ENCODE peak calls at places on chromosomes 7 and 10, in seven cellular contexts. One of them, this sample, is unnamed.

GRCh38 chr10:98045785-98046389 is 15.5 kb upstream of the CRTAC1 start:
- DNase-seq in GM12891: no peak
- DNase-seq in K562: peak; percentile 67
- DNase-seq in H1: peak; percentile 49
- DNase-seq in HepG2: peak; percentile 52
- DNase-seq in SK-N-SH: peak; percentile 72
- DNase-seq in GM12878: no peak
- DNase-seq in this sample: no peak

GRCh38 chr10:58638406-58638805 is 125.7 kb downstream of the BICC1 start:
- DNase-seq in GM12891: no peak
- DNase-seq in K562: no peak
- DNase-seq in H1: no peak
- DNase-seq in HepG2: no peak
- DNase-seq in SK-N-SH: no peak
- DNase-seq in GM12878: no peak
- DNase-seq in this sample: no peak

GRCh38 chr10:118041316-118041715 is 5.4 kb downstream of the RAB11FIP2 start:
- DNase-seq in GM12891: no peak
- DNase-seq in K562: no peak
- DNase-seq in H1: no peak
- DNase-seq in HepG2: no peak
- DNase-seq in SK-N-SH: no peak
- DNase-seq in GM12878: no peak
- DNase-seq in this sample: no peak

GRCh38 chr10:44774676-44775401 is 136.3 kb upstream of the TMEM72 start:
- DNase-seq in GM12891: no peak
- DNase-seq in K562: no peak
- DNase-seq in H1: no peak
- DNase-seq in HepG2: no peak
- DNase-seq in SK-N-SH: no peak
- DNase-seq in GM12878: no peak
- DNase-seq in this sample: no peak

GRCh38 chr10:5434017-5434753 is 21.8 kb downstream of the NET1 start:
- DNase-seq in GM12891: no peak
- DNase-seq in K562: peak; percentile 28
- DNase-seq in H1: no peak
- DNase-seq in HepG2: peak; percentile 41
- DNase-seq in SK-N-SH: peak; percentile 47
- DNase-seq in GM12878: no peak
- DNase-seq in this sample: no peak

GRCh38 chr10:91194497-91195179 is 25.8 kb upstream of the PCGF5 start:
- DNase-seq in GM12891: no peak
- DNase-seq in K562: no peak
- DNase-seq in H1: no peak
- DNase-seq in HepG2: no peak
- DNase-seq in SK-N-SH: no peak
- DNase-seq in GM12878: no peak
- DNase-seq in this sample: no peak

GRCh38 chr10:128140425-128140824 is 14.2 kb upstream of the MKI67 start:
- DNase-seq in GM12891: no peak
- DNase-seq in K562: no peak
- DNase-seq in H1: no peak
- DNase-seq in HepG2: no peak
- DNase-seq in SK-N-SH: no peak
- DNase-seq in GM12878: no peak
- DNase-seq in this sample: no peak

GRCh38 chr10:97991875-97992274 is 38.5 kb downstream of the CRTAC1 start:
- DNase-seq in GM12891: no peak
- DNase-seq in K562: no peak
- DNase-seq in H1: no peak
- DNase-seq in HepG2: peak; percentile 3
- DNase-seq in SK-N-SH: no peak
- DNase-seq in GM12878: no peak
- DNase-seq in this sample: no peak

GRCh38 chr7:102155821-102156441 is 130.7 kb upstream of the SH2B2 start:
- DNase-seq in GM12891: no peak
- DNase-seq in K562: peak; percentile 74
- DNase-seq in H1: no peak
- DNase-seq in HepG2: peak; percentile 78
- DNase-seq in SK-N-SH: no peak
- DNase-seq in GM12878: no peak
- DNase-seq in this sample: no peak

GRCh38 chr7:107180378-107180777 is 11.6 kb downstream of the HBP1 start:
- DNase-seq in GM12891: no peak
- DNase-seq in K562: no peak
- DNase-seq in H1: no peak
- DNase-seq in HepG2: peak; percentile 22
- DNase-seq in SK-N-SH: no peak
- DNase-seq in GM12878: no peak
- DNase-seq in this sample: no peak

GRCh38 chr10:60718891-60719290 is 59.4 kb upstream of the CDK1 start:
- DNase-seq in GM12891: no peak
- DNase-seq in K562: no peak
- DNase-seq in H1: no peak
- DNase-seq in HepG2: no peak
- DNase-seq in SK-N-SH: no peak
- DNase-seq in GM12878: no peak
- DNase-seq in this sample: no peak

GRCh38 chr7:47153076-47153475 is 428.8 kb downstream of the TNS3 start:
- DNase-seq in GM12891: no peak
- DNase-seq in K562: no peak
- DNase-seq in H1: no peak
- DNase-seq in HepG2: peak; percentile 66
- DNase-seq in SK-N-SH: no peak
- DNase-seq in GM12878: no peak
- DNase-seq in this sample: no peak

GRCh38 chr10:112395809-112396530 is 22.1 kb downstream of the ACSL5 start:
- DNase-seq in GM12891: no peak
- DNase-seq in K562: no peak
- DNase-seq in H1: no peak
- DNase-seq in HepG2: no peak
- DNase-seq in SK-N-SH: no peak
- DNase-seq in GM12878: no peak
- DNase-seq in this sample: no peak

DNA sequence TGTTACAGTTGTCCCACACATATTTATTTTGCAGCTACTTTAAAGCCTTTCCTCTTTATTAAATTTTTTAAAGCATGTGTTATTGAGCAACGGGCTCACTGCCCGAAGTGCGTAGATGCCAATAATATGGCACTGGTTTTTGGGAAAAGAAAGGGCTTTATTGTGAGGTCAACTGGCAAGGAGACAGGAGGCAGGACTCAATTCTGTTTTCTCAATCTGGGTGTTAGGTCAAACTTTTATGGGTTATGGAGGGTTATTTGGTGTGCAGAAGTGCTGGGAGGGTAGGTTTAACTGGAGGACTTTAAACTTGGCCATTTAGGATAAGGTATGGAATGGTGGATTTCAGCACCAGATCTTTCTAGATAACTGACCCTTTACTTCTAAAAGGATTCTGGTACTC is 183.6 kb downstream of the LRRC4 start:
- DNase-seq in GM12891: no peak
- DNase-seq in K562: no peak
- DNase-seq in H1: no peak
- DNase-seq in HepG2: no peak
- DNase-seq in SK-N-SH: no peak
- DNase-seq in GM12878: no peak
- DNase-seq in this sample: no peak
- TF ChIP-seq TAF1 in GM12891: no peak
- TF ChIP-seq TAF1 in K562: no peak
- TF ChIP-seq TAF1 in H1: no peak
- TF ChIP-seq TAF1 in HepG2: no peak
- TF ChIP-seq TAF1 in SK-N-SH: no peak
- TF ChIP-seq TAF1 in GM12878: no peak
- TF ChIP-seq TAF1 in this sample: no peak

DNA sequence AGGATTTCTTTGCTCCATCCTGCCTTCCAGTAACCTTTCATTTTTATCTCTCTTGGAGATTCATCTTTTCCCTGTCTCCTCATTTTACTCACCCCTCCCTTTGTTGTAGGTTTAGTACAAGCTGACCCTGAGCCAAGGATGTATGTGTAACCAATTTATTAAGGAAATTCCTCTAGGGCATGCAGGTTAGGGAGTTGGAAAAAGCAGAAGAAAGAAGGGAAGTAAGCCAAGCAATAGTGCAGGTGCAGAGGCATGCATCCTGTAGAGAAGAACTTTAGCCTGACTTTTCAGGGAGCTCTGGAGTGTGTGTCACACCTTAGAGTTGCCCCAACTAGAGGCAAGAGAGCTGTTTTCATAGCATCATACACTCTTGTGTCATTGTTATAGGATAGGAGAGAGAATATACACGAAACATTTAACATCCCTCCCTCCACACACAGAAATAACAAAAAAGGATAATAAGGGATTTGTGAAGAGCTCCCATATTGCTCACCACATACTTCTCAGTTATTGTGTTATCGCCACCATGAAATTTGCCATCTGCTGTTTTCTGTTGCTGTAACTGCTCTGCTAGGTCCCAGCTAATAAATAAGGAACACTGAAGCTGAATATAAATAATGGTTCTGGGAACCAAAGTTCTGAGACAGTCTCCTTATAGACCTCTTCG is 21.8 kb upstream of the SEMA3C start:
- DNase-seq in GM12891: no peak
- DNase-seq in K562: no peak
- DNase-seq in H1: no peak
- DNase-seq in HepG2: no peak
- DNase-seq in SK-N-SH: no peak
- DNase-seq in GM12878: no peak
- DNase-seq in this sample: no peak
- TF ChIP-seq TAF1 in GM12891: no peak
- TF ChIP-seq TAF1 in K562: no peak
- TF ChIP-seq TAF1 in H1: no peak
- TF ChIP-seq TAF1 in HepG2: no peak
- TF ChIP-seq TAF1 in SK-N-SH: no peak
- TF ChIP-seq TAF1 in GM12878: no peak
- TF ChIP-seq TAF1 in this sample: no peak

GRCh38 chr10:132591166-132591971 is 53.8 kb downstream of the INPP5A start:
- DNase-seq in GM12891: no peak
- DNase-seq in K562: no peak
- DNase-seq in H1: peak; percentile 38
- DNase-seq in HepG2: peak; percentile 87
- DNase-seq in SK-N-SH: no peak
- DNase-seq in GM12878: no peak
- DNase-seq in this sample: no peak
- TF ChIP-seq TAF1 in GM12891: no peak
- TF ChIP-seq TAF1 in K562: no peak
- TF ChIP-seq TAF1 in H1: no peak
- TF ChIP-seq TAF1 in HepG2: peak; percentile 43
- TF ChIP-seq TAF1 in SK-N-SH: no peak
- TF ChIP-seq TAF1 in GM12878: no peak
- TF ChIP-seq TAF1 in this sample: no peak

GRCh38 chr7:152669758-152670157 is 6.2 kb downstream of the XRCC2 start:
- DNase-seq in GM12891: no peak
- DNase-seq in K562: no peak
- DNase-seq in H1: no peak
- DNase-seq in HepG2: no peak
- DNase-seq in SK-N-SH: no peak
- DNase-seq in GM12878: no peak
- DNase-seq in this sample: no peak
- TF ChIP-seq TAF1 in GM12891: no peak
- TF ChIP-seq TAF1 in K562: no peak
- TF ChIP-seq TAF1 in H1: no peak
- TF ChIP-seq TAF1 in HepG2: no peak
- TF ChIP-seq TAF1 in SK-N-SH: no peak
- TF ChIP-seq TAF1 in GM12878: no peak
- TF ChIP-seq TAF1 in this sample: no peak

This sample was measured in GM12892.